ENCODE peak calls at places on chromosomes 12 and 14, in four cellular contexts. One of them, this sample, is unnamed.

GRCh38 chr14:33709286-33709685 is 241.6 kb downstream of the EGLN3 start:
- DNase-seq in EH: no peak
- DNase-seq in GM10248: no peak
- DNase-seq in ELR: no peak
- DNase-seq in this sample: no peak

GRCh38 chr14:98122527-98122926 is 1149.5 kb downstream of the BCL11B start:
- DNase-seq in EH: no peak
- DNase-seq in GM10248: no peak
- DNase-seq in ELR: no peak
- DNase-seq in this sample: no peak

GRCh38 chr12:24948452-24948815 is 467 bp downstream of the BCAT1 start:
- DNase-seq in EH: peak; percentile 67
- DNase-seq in GM10248: peak; percentile 35
- DNase-seq in ELR: peak; percentile 63
- DNase-seq in this sample: peak; percentile 78

GRCh38 chr12:111430418-111431353 is 25.0 kb downstream of the SH2B3 start:
- DNase-seq in EH: no peak
- DNase-seq in GM10248: peak; percentile 69
- DNase-seq in ELR: peak; percentile 8
- DNase-seq in this sample: no peak

GRCh38 chr14:104984056-104984894 is 1.3 kb upstream of the CLBA1 start:
- DNase-seq in EH: no peak
- DNase-seq in GM10248: no peak
- DNase-seq in ELR: no peak
- DNase-seq in this sample: no peak

GRCh38 chr12:6828671-6829531 is 694 bp downstream of the P3H3 start:
- DNase-seq in EH: peak; percentile 67
- DNase-seq in GM10248: no peak
- DNase-seq in ELR: peak; percentile 56
- DNase-seq in this sample: peak; percentile 72

GRCh38 chr14:95225251-95225887 is 68.0 kb upstream of the DICER1 start:
- DNase-seq in EH: no peak
- DNase-seq in GM10248: no peak
- DNase-seq in ELR: no peak
- DNase-seq in this sample: no peak

GRCh38 chr12:42180990-42181611 is 36.4 kb upstream of the GXYLT1 start:
- DNase-seq in EH: peak; percentile 35
- DNase-seq in GM10248: no peak
- DNase-seq in ELR: no peak
- DNase-seq in this sample: no peak

GRCh38 chr12:57852195-57852594 is 5.7 kb upstream of the CTDSP2 start:
- DNase-seq in EH: no peak
- DNase-seq in GM10248: no peak
- DNase-seq in ELR: no peak
- DNase-seq in this sample: no peak

This sample was measured in Karpas-422.